ENCODE peak calls at places on chromosome 6, in four cellular contexts. V is upper lobe of right lung, D is HFFc6, K is GM06990. I is an unnamed sample.

GRCh38 chr6:158266131-158266530 is 46.1 kb upstream of the TULP4 start:
- DNase-seq in V (no peak), K (no peak), D (no peak), I (no peak)

GRCh38 chr6:26087284-26088115 is at the start of gene HFE:
- DNase-seq in D (peak), V (peak), K (peak), I (peak)

GRCh38 chr6:167850792-167851191 is 24.1 kb downstream of the AFDN start:
- DNase-seq in K (no peak), V (no peak), D (no peak), I (no peak)

GRCh38 chr6:116444092-116444491 is 17.1 kb upstream of the CALHM6 start:
- DNase-seq in K (no peak), V (no peak), D (peak), I (peak)

GRCh38 chr6:162711376-162711775 is 16.2 kb downstream of the PRKN start:
- DNase-seq in D (no peak), K (no peak), V (no peak), I (no peak)

GRCh38 chr6:103617642-103618041 is 1242.1 kb downstream of the HACE1 start:
- DNase-seq in K (no peak), V (no peak), D (no peak), I (no peak)

GRCh38 chr6:139109558-139109957 is 25.3 kb upstream of the HECA start:
- DNase-seq in V (no peak), K (no peak), D (peak), I (no peak)

GRCh38 chr6:16494781-16495180 is 256.4 kb downstream of the GMPR start:
- DNase-seq in D (no peak), V (no peak), K (peak), I (peak)

GRCh38 chr6:13803581-13803980 is 10.8 kb downstream of the MCUR1 start:
- DNase-seq in K (no peak), D (no peak), V (no peak), I (no peak)

GRCh38 chr6:148508401-148509151 is 165.9 kb downstream of the SASH1 start:
- DNase-seq in D (peak), V (no peak), K (no peak), I (no peak)

GRCh38 chr6:116557863-116558262 is 4.3 kb downstream of the CALHM4 start:
- DNase-seq in K (no peak), D (peak), V (no peak), I (no peak)

GRCh38 chr6:106591111-106591825 is 38.0 kb downstream of the RTN4IP1 start:
- DNase-seq in K (no peak), V (no peak), D (peak), I (no peak)

DNA sequence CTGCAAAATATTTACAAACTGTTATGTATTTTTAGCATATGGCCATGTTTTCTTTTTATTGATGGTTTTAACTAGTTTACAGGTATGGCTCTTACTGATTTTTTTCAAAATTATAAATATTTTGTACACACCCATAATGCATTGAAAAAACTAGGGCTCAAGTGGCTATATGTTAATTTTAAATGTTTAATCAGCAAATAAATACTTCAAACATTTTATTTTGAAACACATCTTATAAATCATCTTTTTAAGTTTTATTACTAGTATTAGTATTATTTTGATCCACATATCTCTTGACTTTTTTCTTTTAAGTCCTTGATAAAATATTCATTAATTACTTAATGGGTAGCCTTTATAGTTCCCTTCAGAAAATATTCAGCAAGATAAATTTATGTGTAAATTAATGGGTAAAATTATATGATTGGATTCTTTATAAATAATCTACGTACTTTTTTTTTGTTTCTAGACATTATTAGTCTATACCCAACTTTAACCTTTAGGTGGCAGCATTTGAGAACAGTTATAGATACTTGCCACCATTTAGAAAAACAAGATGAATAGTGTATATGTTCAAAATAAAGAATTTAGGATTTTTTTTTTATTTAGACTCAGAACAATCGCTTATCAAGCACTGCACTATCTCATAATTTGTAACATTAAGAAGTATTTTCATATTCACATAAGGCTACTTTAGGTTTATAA is 241.9 kb downstream of the ADGRB3 start:
- DNase-seq in K (peak), D (no peak), V (no peak), I (peak)
- TF ChIP-seq CTCF in K (peak), D (peak), V (peak), I (no peak)

GRCh38 chr6:37979392-37980221 is 160.1 kb downstream of the ZFAND3 start:
- DNase-seq in K (no peak), D (no peak), V (no peak), I (no peak)
- TF ChIP-seq CTCF in K (no peak), D (no peak), V (no peak), I (no peak)

DNA sequence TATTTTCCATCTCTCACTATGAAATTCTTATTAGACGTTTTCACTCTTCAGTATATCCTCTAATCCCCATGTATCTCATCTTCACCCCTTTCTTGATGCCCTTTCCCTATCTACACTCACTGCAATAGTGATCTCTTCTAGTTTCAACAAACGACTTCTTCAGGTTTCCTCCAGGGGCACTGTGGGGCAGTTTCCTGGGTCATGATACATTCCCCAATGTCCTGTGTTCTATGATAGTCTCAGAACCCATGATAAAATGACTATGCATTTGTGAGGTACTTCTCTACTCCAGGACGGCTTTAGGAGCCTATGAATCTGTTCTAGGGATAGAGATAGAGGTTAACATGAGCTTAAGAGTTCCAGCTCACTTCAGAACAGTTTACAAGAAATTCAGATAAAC is 183.3 kb downstream of the FOXC1 start:
- DNase-seq in D (peak), V (no peak), K (no peak), I (no peak)
- TF ChIP-seq CTCF in D (peak), V (peak), K (peak), I (peak)

DNA sequence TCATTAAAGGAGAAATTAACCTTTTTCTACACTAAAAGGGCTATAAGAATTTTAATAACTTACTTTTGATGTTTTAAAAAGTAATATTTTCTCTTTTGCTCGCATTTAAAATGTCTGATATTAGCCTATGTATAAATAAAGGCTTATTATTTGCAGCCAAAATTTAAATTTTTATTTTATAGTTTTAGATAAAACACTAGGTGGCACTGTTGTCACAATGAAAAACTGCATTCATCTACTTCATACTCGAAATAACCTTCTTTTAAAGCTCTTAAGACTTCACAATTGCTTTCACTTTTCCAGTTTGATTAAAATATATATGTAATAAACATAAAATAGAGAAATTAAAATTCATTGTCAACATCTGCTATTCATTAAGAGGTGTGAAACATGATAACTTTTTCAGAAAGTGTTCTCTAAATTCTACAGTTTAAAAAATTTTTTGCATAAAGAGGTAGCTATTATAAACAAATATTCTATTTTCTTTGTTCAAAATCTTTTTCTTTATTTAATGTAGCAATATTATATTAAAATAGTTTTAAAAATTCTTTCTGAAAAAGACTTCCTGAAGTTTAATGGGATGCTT is 78.8 kb upstream of the DEFB112 start:
- DNase-seq in K (no peak), D (peak), V (no peak), I (peak)
- TF ChIP-seq CTCF in K (peak), D (peak), V (peak), I (peak)

DNA sequence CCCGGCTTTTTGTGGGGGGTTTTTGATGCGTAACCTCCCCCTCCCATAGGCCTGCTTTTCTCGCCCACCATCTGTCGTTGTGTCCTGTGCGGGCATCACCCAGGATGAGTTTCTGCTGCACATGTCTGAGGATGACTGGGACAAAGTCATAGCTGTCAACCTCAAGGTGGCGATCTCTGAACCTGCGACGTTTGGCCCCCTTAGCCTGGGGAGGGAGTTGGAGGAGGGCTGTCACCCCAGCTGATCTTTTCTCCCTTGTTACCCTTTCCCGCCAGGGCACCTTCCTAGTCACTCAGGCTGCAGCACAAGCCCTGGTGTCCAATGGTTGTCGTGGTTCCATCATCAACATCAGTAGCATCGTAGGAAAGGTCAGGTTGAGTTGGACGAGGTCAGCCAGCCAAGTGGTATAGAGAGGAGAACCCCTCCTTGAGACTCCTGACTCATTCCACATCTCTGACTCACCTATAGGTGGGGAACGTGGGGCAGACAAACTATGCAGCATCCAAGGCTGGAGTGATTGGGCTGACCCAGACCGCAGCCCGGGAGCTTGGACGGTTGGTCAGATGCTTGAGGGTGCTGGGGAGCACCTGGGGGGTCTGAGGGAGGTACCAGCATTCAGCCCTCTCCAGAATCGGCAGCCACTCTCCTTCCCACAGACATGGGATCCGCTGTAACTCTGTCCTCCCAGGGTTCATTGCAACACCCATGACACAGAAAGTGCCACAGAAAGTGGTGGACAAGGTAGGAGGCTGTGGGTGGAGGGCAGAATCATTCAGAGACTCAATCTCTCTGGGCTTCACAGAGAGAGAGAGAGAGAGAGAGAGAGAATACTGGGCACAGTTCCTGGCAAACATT is 944 bp downstream of the HSD17B8 start:
- DNase-seq in K (peak), V (no peak), D (peak), I (peak)
- TF ChIP-seq CTCF in K (peak), V (no peak), D (peak), I (peak)

GRCh38 chr6:36751833-36752186 is 54.2 kb downstream of the RAB44 start:
- DNase-seq in K (no peak), D (no peak), V (no peak), I (no peak)

GRCh38 chr6:36752886-36753506 is 55.4 kb downstream of the RAB44 start:
- DNase-seq in D (no peak), K (peak), V (no peak), I (no peak)

GRCh38 chr6:36753671-36754485 is 56.3 kb downstream of the RAB44 start:
- DNase-seq in K (no peak), D (peak), V (no peak), I (no peak)

GRCh38 chr6:36751091-36751490 is 53.5 kb downstream of the RAB44 start:
- DNase-seq in V (no peak), D (peak), K (no peak), I (no peak)

GRCh38 chr6:36752187-36752885 is 54.7 kb downstream of the RAB44 start:
- DNase-seq in K (no peak), V (no peak), D (no peak), I (no peak)
- TF ChIP-seq CTCF in K (no peak), V (no peak), D (no peak), I (no peak)

GRCh38 chr6:123965894-123966293 is 162.2 kb downstream of the NKAIN2 start:
- DNase-seq in D (no peak), K (no peak), V (no peak), I (no peak)
- TF ChIP-seq CTCF in D (no peak), K (no peak), V (no peak), I (no peak)

DNA sequence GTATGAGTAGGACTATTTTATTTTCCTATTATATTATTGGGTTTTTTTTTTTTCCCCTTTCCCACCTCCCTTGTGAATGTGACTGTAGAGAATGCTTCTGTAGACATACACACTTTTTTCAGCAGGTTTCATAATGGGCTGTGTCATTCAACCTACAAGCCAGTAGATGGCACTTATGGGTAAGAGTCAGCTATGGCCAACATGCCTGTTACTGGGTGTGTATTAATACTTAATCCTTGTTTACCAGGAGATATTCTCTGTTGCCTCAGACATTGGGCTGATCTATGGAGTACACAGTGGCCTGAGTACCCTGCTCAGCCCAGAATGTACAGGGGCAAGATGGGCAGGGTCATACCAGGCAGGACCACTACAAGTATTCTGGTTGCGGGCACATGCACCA is 382.5 kb downstream of the EPHA7 start:
- DNase-seq in D (no peak), V (no peak), K (no peak), I (peak)
- TF ChIP-seq CTCF in D (no peak), V (peak), K (peak), I (peak)

DNA sequence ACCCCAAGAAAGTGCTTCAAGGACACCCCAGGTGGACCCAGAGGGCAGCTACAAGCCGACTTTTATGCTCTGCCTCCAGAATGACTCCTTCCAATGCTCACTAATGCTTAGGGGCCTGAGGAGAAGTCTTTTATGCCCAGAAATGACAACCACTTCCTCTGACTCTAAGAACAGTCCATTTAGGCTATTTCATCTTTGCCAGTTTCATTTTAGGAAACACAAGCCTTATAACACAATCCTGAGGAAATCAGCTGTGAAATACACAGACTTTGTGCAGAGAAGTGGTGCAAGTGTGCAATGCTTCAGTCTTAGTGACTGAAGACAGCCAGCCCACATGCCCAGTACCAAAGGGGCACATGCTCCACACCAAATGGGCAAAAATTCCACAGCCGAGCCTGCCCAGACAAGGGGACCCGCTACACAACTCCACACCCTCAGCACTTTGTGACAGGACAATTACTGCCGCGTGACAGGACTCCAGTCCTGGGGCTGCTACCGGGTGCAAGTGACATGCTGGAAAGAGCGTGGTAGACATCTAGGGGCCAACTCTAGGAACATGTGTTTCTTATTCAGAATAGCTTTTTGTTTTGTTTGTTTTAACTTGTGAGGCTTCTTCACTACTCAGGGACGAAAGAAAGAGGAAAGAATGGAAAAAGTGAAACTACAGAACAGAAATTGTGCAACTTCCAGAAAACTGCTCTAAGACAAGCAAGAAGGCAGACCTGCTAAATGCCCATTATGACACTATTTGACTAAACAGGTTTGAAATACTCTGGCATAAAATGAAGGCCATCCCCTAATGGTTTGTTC is 28.2 kb upstream of the PLAGL1 start:
- DNase-seq in K (peak), D (peak), V (peak), I (peak)
- TF ChIP-seq CTCF in K (peak), D (peak), V (no peak), I (no peak)